ENCODE peak calls at places on chromosomes 13 and 19, in five cellular contexts. U is HTR-8/SVneo; H is left ventricle myocardium inferior; A is A172; M is activated effector memory CD4-positive, alpha-beta T cell treated with anti-CD3 and anti-CD28 coated beads, Interleukin-2, amount 50 U/mL, for 16 hours. D is an unnamed sample.

GRCh38 chr19:55536951-55537740 is at the start of gene SBK2:
- DNase-seq in U (no peak), A (no peak), M (no peak), H (no peak), D (no peak)

GRCh38 chr19:51749979-51750378 is 1.7 kb downstream of the FPR1 start:
- DNase-seq in U (no peak), M (no peak), H (no peak), A (peak), D (no peak)

GRCh38 chr19:3837332-3837731 is 31.5 kb downstream of the ZFR2 start:
- DNase-seq in U (no peak), A (no peak), M (no peak), H (no peak), D (no peak)

GRCh38 chr19:290539-291521 is at the start of gene PLPP2:
- DNase-seq in M (peak), A (peak), H (no peak), U (peak), D (peak)

GRCh38 chr13:101346942-101347728 is 69.2 kb downstream of the NALCN start:
- DNase-seq in A (no peak), H (no peak), M (no peak), U (no peak), D (no peak)

GRCh38 chr13:50829896-50830295 is 13.6 kb downstream of the DLEU7 start:
- DNase-seq in U (no peak), M (no peak), H (no peak), A (no peak), D (no peak)

GRCh38 chr13:112931028-112931934 is 37.7 kb upstream of the MCF2L start:
- DNase-seq in M (no peak), H (no peak), U (peak), A (peak), D (peak)

GRCh38 chr19:55226273-55226672 is 2.3 kb downstream of the TMEM86B start:
- DNase-seq in H (no peak), M (no peak), A (no peak), U (no peak), D (no peak)

GRCh38 chr13:20721454-20722357 is 18.2 kb downstream of the IL17D start:
- DNase-seq in A (peak), M (no peak), H (peak), U (no peak), D (peak)

GRCh38 chr19:18254546-18255500 is 19.4 kb downstream of the IQCN start:
- DNase-seq in M (no peak), H (no peak), U (no peak), A (no peak), D (peak)

GRCh38 chr19:41694196-41694595 is 6.1 kb upstream of the CEACAM7 start:
- DNase-seq in H (no peak), U (no peak), A (no peak), M (peak), D (no peak)

GRCh38 chr13:21837841-21838551 is 167.1 kb downstream of the FGF9 start:
- DNase-seq in H (no peak), A (peak), U (peak), M (no peak), D (peak)

GRCh38 chr13:99542788-99543406 is 41.6 kb downstream of the TM9SF2 start:
- DNase-seq in H (no peak), M (peak), U (no peak), A (no peak), D (no peak)

GRCh38 chr19:51439021-51439465 is 19.2 kb downstream of the SIGLEC8 start:
- DNase-seq in U (no peak), A (peak), M (no peak), H (no peak), D (no peak)